ENCODE peak calls at places on chromosomes 4 and X, in five cellular contexts. N, L, R, P and M are unnamed samples.

GRCh38 chrX:69505772-69506616 is 1.9 kb downstream of the NALF2 start:
- DNase-seq in N (no peak), L (no peak), R (no peak), P (no peak), M (no peak)

GRCh38 chrX:47843363-47843762 is 6.7 kb downstream of the ZNF81 start:
- DNase-seq in N (no peak), L (no peak), R (no peak), P (no peak), M (no peak)

GRCh38 chr4:141810038-141810701 is 173.8 kb downstream of the IL15 start:
- DNase-seq in N (no peak), L (no peak), R (no peak), P (no peak), M (no peak)

GRCh38 chr4:183636488-183636887 is 22.5 kb downstream of the RWDD4 start:
- DNase-seq in N (no peak), L (no peak), R (no peak), P (no peak), M (no peak)

GRCh38 chr4:180840142-180840541 is 1403.1 kb upstream of the TENM3 start:
- DNase-seq in N (no peak), L (no peak), R (no peak), P (no peak), M (no peak)

GRCh38 chrX:102765217-102765616 is 44.7 kb downstream of the GPRASP3 start:
- DNase-seq in N (no peak), L (no peak), R (no peak), P (no peak), M (peak; percentile 57)

GRCh38 chr4:70839537-70840093 is at the start of gene GRSF1:
- DNase-seq in N (peak; percentile 95), L (peak; percentile 97), R (peak; percentile 97), P (peak; percentile 91), M (peak; percentile 92)

GRCh38 chr4:184428787-184429186 is 45.6 kb downstream of the IRF2 start:
- DNase-seq in N (no peak), L (no peak), R (no peak), P (no peak), M (no peak)

GRCh38 chr4:85953651-85954018 is 406.2 kb downstream of the MAPK10 start:
- DNase-seq in N (no peak), L (no peak), R (no peak), P (peak; percentile 33), M (no peak)

GRCh38 chr4:41678086-41678485 is 70.4 kb downstream of the PHOX2B start:
- DNase-seq in N (no peak), L (no peak), R (no peak), P (no peak), M (no peak)

GRCh38 chr4:74268643-74269042 is 39.6 kb upstream of the EPGN start:
- DNase-seq in N (no peak), L (no peak), R (no peak), P (no peak), M (no peak)

GRCh38 chr4:175290401-175290800 is 372.2 kb downstream of the ADAM29 start:
- DNase-seq in N (no peak), L (no peak), R (no peak), P (no peak), M (no peak)

GRCh38 chr4:145530189-145530588 is 48.5 kb downstream of the SMAD1 start:
- DNase-seq in N (no peak), L (no peak), R (no peak), P (no peak), M (no peak)

GRCh38 chr4:155509619-155510018 is 132.9 kb upstream of the MAP9 start:
- DNase-seq in N (no peak), L (no peak), R (no peak), P (peak; percentile 3), M (no peak)

GRCh38 chrX:43741843-43742573 is 85.9 kb downstream of the MAOA start:
- DNase-seq in N (no peak), L (no peak), R (no peak), P (peak; percentile 14), M (no peak)

GRCh38 chrX:53605004-53605403 is 81.5 kb downstream of the HUWE1 start:
- DNase-seq in N (no peak), L (no peak), R (no peak), P (no peak), M (no peak)

GRCh38 chr4:16227462-16227868 is 1.2 kb upstream of the TAPT1 start:
- DNase-seq in N (peak; percentile 47), L (peak; percentile 79), R (peak; percentile 72), P (peak; percentile 34), M (peak; percentile 40)

GRCh38 chr4:127249767-127250108 is 383.0 kb upstream of the INTU start:
- DNase-seq in N (no peak), L (no peak), R (no peak), P (no peak), M (no peak)

GRCh38 chr4:65265526-65265925 is 404.8 kb downstream of the EPHA5 start:
- DNase-seq in N (no peak), L (no peak), R (no peak), P (no peak), M (no peak)

GRCh38 chrX:73577368-73577767 is 14.4 kb downstream of the CHIC1 start:
- DNase-seq in N (no peak), L (no peak), R (no peak), P (peak; percentile 6), M (peak; percentile 30)

GRCh38 chr4:39750216-39750615 is 52.3 kb downstream of the UBE2K start:
- DNase-seq in N (no peak), L (no peak), R (no peak), P (no peak), M (no peak)
- H3K36me3 ChIP-seq in N (no peaks in the 10 kb centered on the region), L (no peaks in the 10 kb centered on the region), R (no peaks in the 10 kb centered on the region), P (peaks cover 18% of the 10 kb centered on the region), M (no peaks in the 10 kb centered on the region)

GRCh38 chr4:54096563-54096962 is 3.4 kb upstream of the GSX2 start:
- DNase-seq in N (no peak), L (no peak), R (no peak), P (no peak), M (no peak)
- H3K27me3 ChIP-seq in N (peaks cover 85% of the 10 kb centered on the region), L (no peaks in the 10 kb centered on the region), R (peaks cover 25% of the 10 kb centered on the region), P (peaks cover 84% of the 10 kb centered on the region), M (peaks cover 80% of the 10 kb centered on the region)

GRCh38 chr4:124964251-124964650 is 251.7 kb upstream of the ANKRD50 start:
- DNase-seq in N (no peak), L (no peak), R (no peak), P (no peak), M (no peak)

GRCh38 chr4:124965492-124965891 is 253.0 kb upstream of the ANKRD50 start:
- DNase-seq in N (no peak), L (no peak), R (no peak), P (no peak), M (no peak)

GRCh38 chr4:124973716-124974115 is 261.2 kb upstream of the ANKRD50 start:
- DNase-seq in N (no peak), L (no peak), R (no peak), P (no peak), M (no peak)

GRCh38 chr4:124974163-124974562 is 261.6 kb upstream of the ANKRD50 start:
- DNase-seq in N (no peak), L (no peak), R (no peak), P (no peak), M (no peak)

DNA sequence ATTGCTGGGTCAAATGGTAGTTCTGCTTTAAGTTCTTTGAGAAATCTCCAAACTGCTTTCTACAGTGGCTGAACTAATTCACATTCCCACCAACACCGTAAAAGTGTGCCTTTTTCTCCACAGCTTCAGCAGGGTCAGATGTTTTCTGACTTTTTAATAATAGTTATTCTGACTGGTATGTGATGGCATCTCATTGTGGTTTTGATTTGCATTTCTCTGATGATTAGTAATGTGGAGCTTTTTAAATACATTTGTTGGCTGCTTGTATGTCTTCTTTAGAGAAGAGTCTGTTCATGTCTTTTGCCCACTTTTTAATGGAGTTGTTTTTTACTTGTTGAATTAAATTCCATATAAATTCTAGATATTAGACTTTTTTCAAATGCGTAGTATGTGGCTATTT is 257.5 kb upstream of the ANKRD50 start:
- DNase-seq in N (no peak), L (no peak), R (no peak), P (no peak), M (no peak)
- H3K36me3 ChIP-seq in N (no peaks in the 10 kb centered on the region), L (no peaks in the 10 kb centered on the region), R (no peaks in the 10 kb centered on the region), P (no peaks in the 10 kb centered on the region), M (no peaks in the 10 kb centered on the region)

DNA sequence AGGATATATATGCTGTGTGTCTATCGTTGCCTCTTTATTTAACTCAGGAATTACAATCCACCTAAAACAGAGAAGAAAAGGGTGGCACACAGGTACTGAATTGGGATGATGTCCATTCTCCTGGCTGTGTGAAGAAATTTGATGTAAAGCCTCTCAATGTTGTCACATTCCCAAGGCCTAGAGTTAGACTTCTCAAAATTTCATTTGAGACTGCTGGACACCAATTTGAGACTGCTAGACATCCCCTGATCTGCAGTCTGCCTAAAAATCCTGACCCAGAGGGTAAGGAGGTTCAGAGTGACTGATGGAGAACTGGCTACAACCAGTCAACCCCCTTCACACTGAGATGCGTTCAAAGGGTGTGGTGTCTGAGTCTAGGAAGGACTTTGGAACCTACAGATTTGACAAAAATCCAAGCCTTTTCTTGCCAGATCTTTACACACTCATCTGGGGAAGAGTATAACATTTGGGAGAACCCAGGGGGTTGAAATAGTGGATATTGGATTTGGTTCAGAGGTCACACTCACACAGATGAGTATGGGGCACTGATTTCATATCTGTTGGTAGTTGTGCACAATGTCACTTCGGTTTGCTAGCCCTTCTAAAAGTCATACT is 4.9 kb upstream of the PRDM8 start:
- DNase-seq in N (no peak), L (no peak), R (no peak), P (no peak), M (no peak)
- H3K27me3 ChIP-seq in N (peaks cover 36% of the 10 kb centered on the region), L (no peaks in the 10 kb centered on the region), R (peaks cover 10% of the 10 kb centered on the region), P (peaks cover 70% of the 10 kb centered on the region), M (no peaks in the 10 kb centered on the region)

GRCh38 chrX:40663880-40664630 is 16.7 kb upstream of the CXorf38 start:
- DNase-seq in N (no peak), L (no peak), R (no peak), P (peak; percentile 48), M (no peak)

GRCh38 chrX:40663078-40663740 is 15.8 kb upstream of the CXorf38 start:
- DNase-seq in N (no peak), L (no peak), R (no peak), P (no peak), M (no peak)

GRCh38 chrX:40660381-40660780 is 13.0 kb upstream of the CXorf38 start:
- DNase-seq in N (no peak), L (no peak), R (no peak), P (no peak), M (no peak)

DNA sequence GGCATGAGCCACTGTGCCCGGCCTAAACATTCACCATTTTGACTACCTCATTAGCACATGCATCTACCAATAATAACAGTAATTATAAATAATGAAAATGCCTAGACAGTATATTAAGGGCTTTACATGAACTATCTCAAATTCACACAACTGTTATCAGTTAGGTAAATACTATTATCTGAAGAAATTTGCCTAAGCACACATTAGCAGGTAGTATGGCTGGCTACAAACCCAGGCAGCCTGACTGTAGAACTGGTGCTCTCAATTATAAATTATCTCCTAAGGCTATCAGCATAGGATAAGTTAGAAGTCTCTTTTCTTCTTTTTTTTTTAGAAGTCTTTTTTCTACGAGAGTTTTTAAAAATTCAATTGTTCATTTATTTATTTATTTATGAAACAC is 14.1 kb upstream of the CXorf38 start:
- DNase-seq in N (no peak), L (no peak), R (no peak), P (no peak), M (no peak)
- H3K36me3 ChIP-seq in N (no peaks in the 10 kb centered on the region), L (no peaks in the 10 kb centered on the region), R (no peaks in the 10 kb centered on the region), P (peaks cover 24% of the 10 kb centered on the region), M (no peaks in the 10 kb centered on the region)

GRCh38 chr4:1459081-1459480 is 52.8 kb upstream of the NKX1-1 start:
- DNase-seq in N (no peak), L (peak; percentile 48), R (no peak), P (no peak), M (no peak)
- H3K27me3 ChIP-seq in N (peaks cover 6% of the 10 kb centered on the region), L (no peaks in the 10 kb centered on the region), R (peaks cover 19% of the 10 kb centered on the region), P (peaks cover 10% of the 10 kb centered on the region), M (no peaks in the 10 kb centered on the region)